ENCODE peak calls at places on chromosome 15, in six cellular contexts. E is kidney epithelial cell, X is IMR-90, M is foreskin fibroblast, R is lower leg skin, W is neural progenitor cell. Q is an unnamed sample.

GRCh38 chr15:47371939-47372338 is 345.4 kb upstream of the SEMA6D start:
- DNase-seq in E (no peak), X (no peak), M (no peak), R (no peak), W (no peak), Q (no peak)

GRCh38 chr15:70354260-70354894 is 256.7 kb upstream of the TLE3 start:
- DNase-seq in E (no peak), X (no peak), M (no peak), R (no peak), W (no peak), Q (no peak)

GRCh38 chr15:74314897-74315438 is 52.5 kb downstream of the CYP11A1 start:
- DNase-seq in E (peak; percentile 32), X (no peak), M (no peak), R (no peak), W (no peak), Q (no peak)

GRCh38 chr15:95259965-95260364 is 1028.6 kb downstream of the MCTP2 start:
- DNase-seq in E (no peak), X (no peak), M (no peak), R (no peak), W (peak; percentile 13), Q (no peak)

GRCh38 chr15:42632100-42632675 is 56.8 kb downstream of the STARD9 start:
- DNase-seq in E (no peak), X (no peak), M (no peak), R (no peak), W (no peak), Q (no peak)

GRCh38 chr15:59410448-59410896 is 27.5 kb upstream of the FAM81A start:
- DNase-seq in E (peak; percentile 86), X (no peak), M (no peak), R (no peak), W (no peak), Q (peak; percentile 6)

GRCh38 chr15:74901612-74902063 is 5.0 kb downstream of the FAM219B start:
- DNase-seq in E (no peak), X (peak; percentile 46), M (peak; percentile 47), R (peak; percentile 66), W (peak; percentile 56), Q (no peak)

GRCh38 chr15:101657968-101658784 is 6.0 kb upstream of the TM2D3 start:
- DNase-seq in E (no peak), X (no peak), M (no peak), R (no peak), W (no peak), Q (no peak)

GRCh38 chr15:71973366-71973765 is 144.6 kb downstream of the MYO9A start:
- DNase-seq in E (no peak), X (no peak), M (no peak), R (no peak), W (no peak), Q (no peak)

GRCh38 chr15:98803228-98804056 is 155.1 kb downstream of the IGF1R start:
- DNase-seq in E (no peak), X (peak; percentile 78), M (peak; percentile 50), R (no peak), W (no peak), Q (no peak)

GRCh38 chr15:68554716-68555347 is 24.0 kb upstream of the CORO2B start:
- DNase-seq in E (no peak), X (no peak), M (no peak), R (peak; percentile 9), W (no peak), Q (no peak)

GRCh38 chr15:70879386-70879785 is 12.8 kb downstream of the THAP10 start:
- DNase-seq in E (no peak), X (peak; percentile 93), M (peak; percentile 91), R (no peak), W (no peak), Q (no peak)

GRCh38 chr15:41860049-41860828 is 21.6 kb downstream of the PLA2G4B start:
- DNase-seq in E (no peak), X (no peak), M (no peak), R (no peak), W (peak; percentile 51), Q (no peak)

GRCh38 chr15:68177747-68178146 is 27.4 kb downstream of the CALML4 start:
- DNase-seq in E (no peak), X (peak; percentile 61), M (no peak), R (no peak), W (no peak), Q (peak; percentile 21)

GRCh38 chr15:67013696-67014095 is 51.7 kb upstream of the SMAD3 start:
- DNase-seq in E (peak; percentile 74), X (peak; percentile 80), M (peak; percentile 53), R (no peak), W (peak; percentile 75), Q (no peak)

GRCh38 chr15:28952666-28953491 is 67.1 kb downstream of the APBA2 start:
- DNase-seq in E (no peak), X (no peak), M (no peak), R (no peak), W (no peak), Q (no peak)

GRCh38 chr15:85730001-85730820 is 64.5 kb downstream of the KLHL25 start:
- DNase-seq in E (no peak), X (peak; percentile 71), M (peak; percentile 46), R (no peak), W (peak; percentile 78), Q (peak; percentile 19)

GRCh38 chr15:94387442-94387841 is 156.1 kb downstream of the MCTP2 start:
- DNase-seq in E (no peak), X (no peak), M (no peak), R (no peak), W (no peak), Q (no peak)

GRCh38 chr15:91384189-91384720 is 284.2 kb downstream of the SV2B start:
- DNase-seq in E (no peak), X (no peak), M (no peak), R (no peak), W (no peak), Q (no peak)

GRCh38 chr15:89356634-89357298 is 22.1 kb upstream of the POLG start:
- DNase-seq in E (no peak), X (no peak), M (peak; percentile 20), R (no peak), W (peak; percentile 57), Q (no peak)

GRCh38 chr15:31221936-31222515 is 104.6 kb upstream of the KLF13 start:
- DNase-seq in E (no peak), X (no peak), M (no peak), R (no peak), W (no peak), Q (no peak)

GRCh38 chr15:74402873-74403589 is 30.7 kb downstream of the SEMA7A start:
- DNase-seq in E (no peak), X (no peak), M (no peak), R (no peak), W (no peak), Q (no peak)

GRCh38 chr15:88231909-88232308 is 24.6 kb downstream of the NTRK3 start:
- DNase-seq in E (no peak), X (no peak), M (no peak), R (no peak), W (no peak), Q (no peak)

GRCh38 chr15:72685925-72686794 is at the start of the genes BBS4 and HIGD2B:
- DNase-seq in E (peak; percentile 69), X (peak; percentile 83), M (peak; percentile 81), R (peak; percentile 82), W (peak; percentile 94), Q (peak; percentile 69)

GRCh38 chr15:23072633-23073032 is 33.3 kb upstream of the TUBGCP5 start:
- DNase-seq in E (no peak), X (no peak), M (no peak), R (no peak), W (no peak), Q (no peak)

GRCh38 chr15:23073890-23074631 is 34.7 kb upstream of the TUBGCP5 start:
- DNase-seq in E (no peak), X (no peak), M (no peak), R (no peak), W (no peak), Q (no peak)

GRCh38 chr15:23065836-23066235 is 26.5 kb upstream of the TUBGCP5 start:
- DNase-seq in E (no peak), X (no peak), M (no peak), R (no peak), W (no peak), Q (no peak)

GRCh38 chr15:23067416-23067815 is 28.0 kb upstream of the TUBGCP5 start:
- DNase-seq in E (no peak), X (no peak), M (no peak), R (no peak), W (no peak), Q (no peak)

GRCh38 chr15:23069496-23070166 is 30.3 kb upstream of the TUBGCP5 start:
- DNase-seq in E (no peak), X (no peak), M (no peak), R (no peak), W (peak; percentile 48), Q (no peak)
- TF ChIP-seq CTCF in E (no peak), X (no peak), M (no peak), R (no peak), W (peak; percentile 33), Q (peak; percentile 4)

DNA sequence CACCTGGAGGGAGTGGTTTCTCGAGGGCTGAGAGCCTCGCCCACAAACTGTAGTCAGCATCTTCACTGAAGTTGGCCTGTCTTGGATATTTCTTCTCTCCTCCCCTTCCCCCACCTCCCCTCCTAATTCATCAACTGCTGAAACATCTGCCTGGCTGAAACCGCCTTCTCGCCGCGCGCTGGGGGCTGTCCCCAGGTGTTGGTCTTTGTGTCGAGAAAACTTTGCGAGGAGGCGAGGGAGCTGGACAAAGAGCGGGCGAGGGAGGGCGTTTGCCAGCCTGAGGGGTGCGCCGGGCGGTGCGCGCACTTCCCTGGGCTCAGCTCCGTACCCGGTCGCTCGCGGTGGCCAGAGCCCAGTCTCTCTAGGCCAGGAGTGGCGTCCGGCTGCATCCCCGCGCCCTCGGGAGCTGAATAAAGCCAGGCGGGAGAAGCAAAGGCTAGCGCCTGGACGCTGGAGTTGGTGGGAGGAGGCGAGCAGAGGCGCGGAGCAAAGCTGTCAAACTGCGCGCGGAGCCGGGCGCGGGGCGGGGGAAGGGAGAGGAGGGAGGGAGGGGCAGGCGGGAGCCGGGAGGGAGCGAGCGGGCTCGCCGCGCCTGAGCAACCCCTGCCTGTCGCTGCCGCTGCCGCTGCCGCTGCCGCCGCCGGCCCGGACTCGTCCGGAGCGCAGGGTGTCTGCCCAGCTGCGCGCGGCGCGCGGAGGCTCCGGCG is at the start of gene ST8SIA2:
- DNase-seq in E (no peak), X (no peak), M (no peak), R (no peak), W (peak; percentile 93), Q (no peak)
- H3K4me3 ChIP-seq in E (peak within 1 kb of the TSS; percentile 50), X (no peak within 1 kb of the TSS), M (peak within 1 kb of the TSS; percentile 35), R (no peak within 1 kb of the TSS), W (peak within 1 kb of the TSS; percentile 88), Q (peak within 1 kb of the TSS; percentile 47)

GRCh38 chr15:83209333-83209732 is 1.7 kb upstream of the HDGFL3 start:
- DNase-seq in E (no peak), X (no peak), M (no peak), R (no peak), W (peak; percentile 50), Q (no peak)
- TF ChIP-seq CTCF in E (no peak), X (no peak), M (no peak), R (no peak), W (peak; percentile 43), Q (no peak)

DNA sequence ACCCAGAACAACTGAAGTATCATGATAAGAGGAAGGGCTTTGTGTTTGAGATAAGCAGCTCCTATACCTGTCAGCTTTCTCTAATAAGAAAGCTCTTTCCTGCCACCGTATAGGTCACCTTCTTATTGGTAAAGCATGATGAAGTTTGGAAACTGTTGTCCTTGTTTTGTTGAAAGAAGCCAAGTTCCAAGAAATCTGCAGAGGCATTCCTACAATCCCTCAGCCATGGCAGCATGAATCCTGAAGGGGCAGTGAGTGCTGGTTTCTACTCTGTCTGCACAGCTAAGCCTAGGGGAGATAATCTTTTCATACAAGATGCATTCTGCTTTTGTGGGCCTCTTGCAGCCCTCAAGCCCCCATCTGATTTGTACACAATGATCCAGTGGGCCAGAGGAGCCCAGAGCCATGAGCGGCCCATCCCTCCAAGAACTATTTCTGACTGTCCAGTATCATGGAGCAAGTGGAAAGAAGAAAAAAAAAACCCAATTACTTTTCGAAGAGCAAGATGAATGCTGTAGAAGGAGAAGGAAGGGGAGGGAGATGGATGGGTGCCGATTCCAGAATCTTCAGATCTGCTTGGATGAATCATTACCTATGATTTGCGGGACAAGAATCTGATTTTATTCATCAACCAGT is 1.9 kb upstream of the THBS1 start:
- DNase-seq in E (no peak), X (peak; percentile 52), M (peak; percentile 10), R (no peak), W (peak; percentile 50), Q (no peak)
- H3K4me3 ChIP-seq in E (no peak overlapping the region), X (peak overlapping the region; percentile 46), M (peak overlapping the region; percentile 26), R (no peak overlapping the region), W (no peak overlapping the region), Q (no peak overlapping the region)